ENCODE peak calls at places on chromosomes 3 and 15, in six cellular contexts. One of them, this sample, is unnamed.

GRCh38 chr15:62889141-62889661 is 153.3 kb upstream of the TPM1 start:
- DNase-seq in C1 segment of cervical spinal cord: no peak
- DNase-seq in GM20000: no peak
- DNase-seq in NCI-H1092 treated with DMSO at 0.1 percent for 48 hours: no peak
- DNase-seq in HS-5: no peak
- DNase-seq in effector memory CD8-positive, alpha-beta T cell: no peak
- DNase-seq in this sample: no peak

GRCh38 chr3:71859128-71859519 is 74.2 kb upstream of the PROK2 start:
- DNase-seq in GM20000: no peak
- DNase-seq in HS-5: no peak
- DNase-seq in C1 segment of cervical spinal cord: no peak
- DNase-seq in NCI-H1092 treated with DMSO at 0.1 percent for 48 hours: peak
- DNase-seq in effector memory CD8-positive, alpha-beta T cell: peak
- DNase-seq in this sample: no peak

GRCh38 chr3:151835751-151836550 is 22.0 kb downstream of the AADAC start:
- DNase-seq in GM20000: no peak
- DNase-seq in HS-5: no peak
- DNase-seq in C1 segment of cervical spinal cord: no peak
- DNase-seq in NCI-H1092 treated with DMSO at 0.1 percent for 48 hours: no peak
- DNase-seq in effector memory CD8-positive, alpha-beta T cell: no peak
- DNase-seq in this sample: peak

GRCh38 chr3:127786358-127787070 is 35.8 kb downstream of the MGLL start:
- DNase-seq in C1 segment of cervical spinal cord: peak
- DNase-seq in HS-5: no peak
- DNase-seq in NCI-H1092 treated with DMSO at 0.1 percent for 48 hours: peak
- DNase-seq in GM20000: no peak
- DNase-seq in effector memory CD8-positive, alpha-beta T cell: no peak
- DNase-seq in this sample: peak

GRCh38 chr15:75148293-75148692 is 53.4 kb upstream of the C15orf39 start:
- DNase-seq in GM20000: no peak
- DNase-seq in NCI-H1092 treated with DMSO at 0.1 percent for 48 hours: no peak
- DNase-seq in C1 segment of cervical spinal cord: no peak
- DNase-seq in HS-5: no peak
- DNase-seq in effector memory CD8-positive, alpha-beta T cell: no peak
- DNase-seq in this sample: no peak

GRCh38 chr3:143793971-143794370 is 54.3 kb downstream of the SLC9A9 start:
- DNase-seq in effector memory CD8-positive, alpha-beta T cell: no peak
- DNase-seq in NCI-H1092 treated with DMSO at 0.1 percent for 48 hours: no peak
- DNase-seq in C1 segment of cervical spinal cord: no peak
- DNase-seq in GM20000: no peak
- DNase-seq in HS-5: no peak
- DNase-seq in this sample: no peak

GRCh38 chr15:55786341-55786740 is 43.4 kb upstream of the PRTG start:
- DNase-seq in GM20000: no peak
- DNase-seq in effector memory CD8-positive, alpha-beta T cell: no peak
- DNase-seq in C1 segment of cervical spinal cord: no peak
- DNase-seq in NCI-H1092 treated with DMSO at 0.1 percent for 48 hours: no peak
- DNase-seq in HS-5: no peak
- DNase-seq in this sample: no peak

GRCh38 chr3:64656544-64656943 is 31.3 kb downstream of the ADAMTS9 start:
- DNase-seq in C1 segment of cervical spinal cord: no peak
- DNase-seq in NCI-H1092 treated with DMSO at 0.1 percent for 48 hours: no peak
- DNase-seq in effector memory CD8-positive, alpha-beta T cell: no peak
- DNase-seq in GM20000: no peak
- DNase-seq in HS-5: no peak
- DNase-seq in this sample: no peak

GRCh38 chr15:59762558-59762957 is 73.4 kb upstream of the BNIP2 start:
- DNase-seq in NCI-H1092 treated with DMSO at 0.1 percent for 48 hours: no peak
- DNase-seq in effector memory CD8-positive, alpha-beta T cell: no peak
- DNase-seq in HS-5: no peak
- DNase-seq in C1 segment of cervical spinal cord: no peak
- DNase-seq in GM20000: no peak
- DNase-seq in this sample: no peak

GRCh38 chr3:184350618-184351017 is 10.8 kb downstream of the CLCN2 start:
- DNase-seq in C1 segment of cervical spinal cord: no peak
- DNase-seq in HS-5: no peak
- DNase-seq in GM20000: no peak
- DNase-seq in NCI-H1092 treated with DMSO at 0.1 percent for 48 hours: no peak
- DNase-seq in effector memory CD8-positive, alpha-beta T cell: no peak
- DNase-seq in this sample: no peak

This sample was measured in astrocyte.